ENCODE peak calls at places on chromosomes 6 and 20, in five cellular contexts. V, F, N, I and C are unnamed samples.

GRCh38 chr6:95087394-95088097 is 489.8 kb upstream of the MANEA start:
- DNase-seq in I (no peak), V (no peak), F (peak), N (peak), C (no peak)

GRCh38 chr6:21064716-21065340 is 528.7 kb upstream of the SOX4 start:
- DNase-seq in V (no peak), I (no peak), F (peak), N (no peak), C (no peak)

GRCh38 chr20:21574443-21574842 is 60.6 kb upstream of the NKX2-2 start:
- DNase-seq in F (no peak), I (no peak), N (no peak), V (no peak), C (no peak)

GRCh38 chr20:43507150-43508080 is at the start of gene L3MBTL1:
- DNase-seq in I (no peak), V (no peak), F (no peak), N (peak), C (no peak)

GRCh38 chr6:42942444-42942843 is 13.2 kb downstream of the CNPY3 start:
- DNase-seq in F (no peak), I (no peak), V (no peak), N (no peak), C (no peak)

GRCh38 chr20:53080969-53081871 is 109.1 kb downstream of the TSHZ2 start:
- DNase-seq in V (no peak), F (peak), I (no peak), N (peak), C (no peak)

GRCh38 chr6:71333700-71334099 is 45.1 kb downstream of the OGFRL1 start:
- DNase-seq in N (peak), V (no peak), I (no peak), F (peak), C (no peak)

GRCh38 chr6:168028181-168028580 is 30.7 kb downstream of the KIF25 start:
- DNase-seq in V (no peak), I (no peak), N (no peak), F (no peak), C (peak)

GRCh38 chr6:38146021-38146657 is 326.6 kb downstream of the ZFAND3 start:
- DNase-seq in I (no peak), F (no peak), N (peak), V (no peak), C (no peak)

GRCh38 chr6:43629104-43629504 is at the start of gene GTPBP2:
- DNase-seq in F (peak), V (peak), I (peak), N (peak), C (peak)

GRCh38 chr6:30806581-30807183 is 62.3 kb upstream of the IER3 start:
- DNase-seq in I (no peak), F (no peak), V (no peak), N (no peak), C (no peak)

GRCh38 chr6:35343092-35343834 is 905 bp downstream of the PPARD start:
- DNase-seq in N (peak), I (no peak), F (peak), V (no peak), C (peak)

GRCh38 chr6:151391471-151392428 is at the start of gene ZBTB2:
- DNase-seq in V (peak), I (peak), N (peak), F (peak), C (no peak)

GRCh38 chr6:1418471-1419191 is 29.3 kb downstream of the FOXF2 start:
- DNase-seq in N (peak), F (no peak), V (no peak), I (no peak), C (no peak)

GRCh38 chr6:136464874-136465273 is 85.3 kb downstream of the MAP7 start:
- DNase-seq in F (no peak), V (no peak), N (no peak), I (no peak), C (no peak)

GRCh38 chr6:81689580-81689979 is 62.9 kb downstream of the TENT5A start:
- DNase-seq in I (no peak), N (no peak), F (no peak), V (no peak), C (no peak)

GRCh38 chr6:168828800-168829199 is 387.8 kb downstream of the SMOC2 start:
- DNase-seq in N (no peak), V (no peak), F (peak), I (no peak), C (no peak)

GRCh38 chr20:44748005-44748370 is 2.3 kb downstream of the KCNK15 start:
- DNase-seq in I (no peak), N (no peak), F (no peak), V (no peak), C (no peak)

GRCh38 chr6:147087641-147088040 is 116.6 kb upstream of the STXBP5 start:
- DNase-seq in F (no peak), I (no peak), N (no peak), V (no peak), C (no peak)

GRCh38 chr6:110999634-111000270 is 17.9 kb downstream of the RPF2 start:
- DNase-seq in V (no peak), N (peak), I (no peak), F (peak), C (no peak)
- TF ChIP-seq CTCF in V (no peak), N (peak), I (peak), F (peak), C (peak)

GRCh38 chr6:25748049-25748448 is 6.5 kb upstream of the SLC17A4 start:
- DNase-seq in N (no peak), I (no peak), V (no peak), F (no peak), C (no peak)
- TF ChIP-seq CTCF in N (no peak), I (no peak), V (no peak), F (no peak), C (no peak)

DNA sequence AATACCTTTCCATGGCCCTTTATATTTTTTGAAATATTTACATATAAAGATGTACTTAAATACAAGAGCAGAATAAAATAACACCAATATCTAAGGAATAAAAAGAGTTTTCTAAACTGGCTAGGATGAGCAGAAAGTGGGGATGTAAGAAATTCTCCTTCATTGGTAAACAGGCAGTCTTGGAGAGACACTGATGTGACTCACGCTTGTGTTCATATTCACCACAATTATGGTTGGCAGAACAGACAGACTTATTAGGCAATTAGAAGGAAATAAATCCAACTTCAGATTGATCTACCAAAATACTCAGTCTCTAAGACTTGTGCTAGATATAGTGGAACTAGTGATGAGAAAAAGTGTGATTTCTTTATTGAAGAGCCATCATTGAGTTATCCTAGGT is 463.7 kb downstream of the CDC5L start:
- DNase-seq in N (peak), V (no peak), F (peak), I (no peak), C (no peak)
- TF ChIP-seq CTCF in N (no peak), V (no peak), F (no peak), I (no peak), C (no peak)

DNA sequence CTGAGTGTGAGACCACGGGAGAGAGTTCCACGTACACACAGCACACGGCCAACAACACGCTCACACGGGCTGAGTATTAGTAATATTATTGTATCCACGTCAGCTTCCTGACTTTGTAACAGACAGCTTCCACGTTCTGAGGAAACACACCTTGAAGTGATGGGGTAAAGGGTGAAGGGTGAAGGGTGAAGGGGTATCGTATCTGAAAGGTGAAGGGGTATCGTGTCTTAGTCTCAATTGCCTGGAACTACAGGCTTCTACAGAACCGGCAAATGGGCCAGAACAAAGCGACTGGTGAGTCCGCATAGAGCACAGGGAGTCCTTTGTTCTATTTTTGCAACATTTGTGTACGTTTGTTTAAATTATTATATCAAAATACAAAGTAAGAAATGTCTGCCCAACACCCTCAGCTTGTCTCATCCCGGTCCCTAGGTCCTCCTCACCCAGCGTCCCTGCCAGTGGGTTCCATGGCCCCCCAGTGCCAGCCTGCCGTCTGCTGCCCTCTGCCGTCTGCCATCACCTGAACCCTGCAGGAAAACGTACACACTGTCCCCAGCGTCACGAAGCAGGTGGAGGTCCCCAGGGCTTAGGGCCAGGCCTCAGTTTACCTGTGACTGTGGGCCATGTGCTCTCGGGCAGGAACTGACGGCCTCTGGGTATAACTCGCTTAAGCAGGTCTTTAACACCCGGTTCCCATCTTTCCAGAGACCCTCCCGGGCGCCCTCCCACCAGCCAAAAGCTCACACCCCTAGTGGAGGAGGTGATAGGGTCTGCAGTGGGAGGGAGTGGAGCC is 4.4 kb upstream of the HELZ2 start:
- DNase-seq in N (no peak), F (no peak), I (no peak), V (no peak), C (no peak)
- TF ChIP-seq CTCF in N (no peak), F (no peak), I (no peak), V (no peak), C (no peak)

GRCh38 chr20:41095110-41095969 is 42.0 kb upstream of the PLCG1 start:
- DNase-seq in I (no peak), F (peak), V (no peak), N (peak), C (no peak)
- TF ChIP-seq CTCF in I (peak), F (peak), V (peak), N (peak), C (peak)

GRCh38 chr20:15378151-15378550 is 1040.7 kb upstream of the FLRT3 start:
- DNase-seq in I (no peak), F (no peak), V (no peak), N (no peak), C (no peak)
- TF ChIP-seq CTCF in I (no peak), F (no peak), V (no peak), N (peak), C (no peak)

GRCh38 chr20:50928469-50928868 is 2.8 kb downstream of the ADNP start:
- DNase-seq in V (no peak), I (no peak), F (no peak), N (no peak), C (no peak)
- TF ChIP-seq CTCF in V (no peak), I (no peak), F (no peak), N (no peak), C (no peak)

GRCh38 chr6:114092943-114093342 is 122.0 kb upstream of the HDAC2 start:
- DNase-seq in V (no peak), I (no peak), F (no peak), N (no peak), C (no peak)

GRCh38 chr6:114100421-114100820 is 129.5 kb upstream of the HDAC2 start:
- DNase-seq in V (no peak), N (peak), F (peak), I (no peak), C (no peak)

GRCh38 chr6:114101255-114101654 is 130.3 kb upstream of the HDAC2 start:
- DNase-seq in V (no peak), N (no peak), I (no peak), F (no peak), C (no peak)

GRCh38 chr6:114096553-114097172 is 125.7 kb upstream of the HDAC2 start:
- DNase-seq in V (no peak), F (no peak), N (peak), I (no peak), C (no peak)
- TF ChIP-seq CTCF in V (peak), F (peak), N (peak), I (peak), C (no peak)

DNA sequence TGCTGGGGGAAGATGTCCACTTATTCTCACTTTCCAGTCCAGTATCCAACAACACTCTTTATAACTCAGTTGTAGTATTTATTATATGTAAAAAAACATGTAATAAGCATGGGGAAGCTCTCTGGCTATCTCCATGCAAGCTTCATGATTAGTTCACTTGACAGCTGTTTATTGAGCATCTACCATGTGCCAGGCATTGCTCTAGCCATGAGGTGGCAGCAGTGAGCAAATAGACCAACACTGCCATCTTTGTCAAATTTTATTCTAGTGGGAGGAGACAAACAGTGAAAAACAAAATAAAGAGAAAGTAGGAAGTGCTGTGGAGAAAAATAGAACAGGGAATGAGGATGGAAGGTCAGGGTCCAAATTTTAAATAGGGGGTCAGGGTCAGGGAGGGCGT is 131.8 kb downstream of the CFAP61 start:
- DNase-seq in I (no peak), F (no peak), V (no peak), N (no peak), C (no peak)
- TF ChIP-seq CTCF in I (no peak), F (no peak), V (no peak), N (peak), C (no peak)

GRCh38 chr6:53734473-53735299 is 60.1 kb upstream of the LRRC1 start:
- DNase-seq in N (peak), I (no peak), F (peak), V (no peak), C (no peak)
- TF ChIP-seq CTCF in N (peak), I (peak), F (peak), V (no peak), C (peak)